ENCODE peak calls at places on chromosomes 3 and 15, in seven cellular contexts. Z is GM12878, S is HCT116, Y is WTC11, R is HepG2, D is H1, V is K562. T is an unnamed sample.

GRCh38 chr15:40346579-40347558 is 4.0 kb upstream of the PHGR1 start:
- DNase-seq in Z (no peak), S (no peak), Y (no peak), R (peak), D (no peak), V (no peak), T (no peak)

GRCh38 chr3:158531334-158531733 is 39.7 kb upstream of the MLF1 start:
- DNase-seq in Z (no peak), S (no peak), Y (no peak), R (no peak), D (no peak), V (no peak), T (no peak)

GRCh38 chr3:102124301-102125158 is 275.2 kb downstream of the NFKBIZ start:
- DNase-seq in Z (no peak), S (no peak), Y (no peak), R (no peak), D (no peak), V (no peak), T (no peak)

GRCh38 chr15:29776859-29777258 is 45.4 kb downstream of the TJP1 start:
- DNase-seq in Z (no peak), S (no peak), Y (no peak), R (peak), D (no peak), V (no peak), T (no peak)

GRCh38 chr15:91537868-91538267 is 315.6 kb upstream of the SLCO3A1 start:
- DNase-seq in Z (no peak), S (no peak), Y (no peak), R (no peak), D (no peak), V (no peak), T (no peak)

GRCh38 chr3:194879991-194880939 is 194.6 kb downstream of the FAM43A start:
- DNase-seq in Z (no peak), S (no peak), Y (no peak), R (no peak), D (peak), V (no peak), T (no peak)

GRCh38 chr15:84987949-84988624 is 6.4 kb downstream of the PDE8A start:
- DNase-seq in Z (no peak), S (no peak), Y (no peak), R (no peak), D (peak), V (no peak), T (no peak)

GRCh38 chr3:107265526-107265925 is 111.7 kb upstream of the CCDC54 start:
- DNase-seq in Z (no peak), S (no peak), Y (no peak), R (no peak), D (no peak), V (no peak), T (no peak)

GRCh38 chr3:100615684-100616083 is 6.3 kb downstream of the ADGRG7 start:
- DNase-seq in Z (no peak), S (no peak), Y (no peak), R (no peak), D (no peak), V (no peak), T (no peak)

GRCh38 chr15:76200641-76201105 is 110.6 kb downstream of the ETFA start:
- DNase-seq in Z (no peak), S (no peak), Y (no peak), R (no peak), D (no peak), V (no peak), T (no peak)

GRCh38 chr3:190120161-190121060 is at the start of gene P3H2:
- DNase-seq in Z (no peak), S (peak), Y (peak), R (peak), D (peak), V (no peak), T (peak)

GRCh38 chr15:82312611-82313349 is 36.5 kb downstream of the GOLGA6L10 start:
- DNase-seq in Z (no peak), S (no peak), Y (no peak), R (no peak), D (peak), V (no peak), T (no peak)

GRCh38 chr15:78266806-78267205 is 2.4 kb downstream of the DNAJA4 start:
- DNase-seq in Z (no peak), S (no peak), Y (no peak), R (no peak), D (no peak), V (no peak), T (no peak)

GRCh38 chr3:175746308-175746707 is 887.2 kb downstream of the NAALADL2 start:
- DNase-seq in Z (no peak), S (no peak), Y (no peak), R (no peak), D (no peak), V (no peak), T (no peak)

GRCh38 chr3:45106874-45107273 is 39.3 kb downstream of the CDCP1 start:
- DNase-seq in Z (no peak), S (no peak), Y (no peak), R (no peak), D (no peak), V (no peak), T (no peak)

GRCh38 chr3:133089906-133090305 is 51.7 kb downstream of the TMEM108 start:
- DNase-seq in Z (no peak), S (no peak), Y (no peak), R (no peak), D (no peak), V (no peak), T (no peak)

GRCh38 chr3:152785051-152785450 is 49.9 kb upstream of the P2RY1 start:
- DNase-seq in Z (no peak), S (no peak), Y (no peak), R (no peak), D (no peak), V (no peak), T (no peak)

GRCh38 chr3:152779649-152780048 is 55.3 kb upstream of the P2RY1 start:
- DNase-seq in Z (no peak), S (no peak), Y (no peak), R (no peak), D (no peak), V (no peak), T (no peak)

GRCh38 chr3:152778001-152778400 is 56.9 kb upstream of the P2RY1 start:
- DNase-seq in Z (no peak), S (no peak), Y (no peak), R (no peak), D (no peak), V (no peak), T (no peak)

DNA sequence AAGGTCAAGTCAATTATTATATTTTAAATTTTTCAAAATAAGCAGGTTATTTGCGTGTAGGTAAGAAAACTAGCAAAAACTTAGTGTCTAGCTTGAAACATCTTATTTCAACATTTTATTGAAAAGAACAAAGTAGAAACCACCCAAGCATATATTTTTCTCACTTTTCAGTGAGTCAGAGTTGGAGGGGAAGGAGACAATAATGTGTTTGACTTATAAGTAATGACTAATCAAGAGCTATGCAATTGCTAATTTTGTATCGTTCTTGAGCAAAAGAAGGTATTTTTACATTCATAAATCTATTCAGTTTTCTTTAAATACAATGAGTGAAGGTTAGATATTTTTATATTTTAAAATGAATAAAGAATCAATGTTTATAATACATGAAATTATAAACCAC is 54.4 kb upstream of the P2RY1 start:
- DNase-seq in Z (no peak), S (no peak), Y (no peak), R (no peak), D (no peak), V (no peak), T (no peak)
- TF ChIP-seq SP1 in Z (no peak), S (no peak), Y (no peak), R (no peak), D (no peak), V (no peak), T (no peak)

DNA sequence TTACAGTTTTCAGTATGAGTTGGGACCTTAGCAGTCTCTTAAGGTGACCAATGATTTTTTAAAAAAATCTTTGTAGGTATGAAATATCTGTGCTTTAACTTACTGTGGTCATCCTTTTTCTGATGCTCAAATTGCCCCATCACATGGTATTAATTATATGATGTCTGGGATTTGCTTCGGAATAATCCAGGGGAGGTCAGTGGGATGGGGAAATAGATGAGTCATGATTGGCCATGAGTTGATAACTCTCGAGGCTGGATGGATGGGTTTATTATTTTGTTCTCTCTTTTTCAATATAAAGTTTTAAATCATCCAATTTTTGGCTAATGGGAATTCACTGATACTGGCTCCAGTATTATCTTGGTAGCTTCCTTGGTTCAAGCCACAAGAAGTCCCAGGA is 370.3 kb upstream of the TPM1 start:
- DNase-seq in Z (no peak), S (no peak), Y (no peak), R (no peak), D (no peak), V (no peak), T (no peak)
- TF ChIP-seq SP1 in Z (no peak), S (no peak), Y (no peak), R (no peak), D (no peak), V (no peak), T (no peak)

GRCh38 chr3:10281951-10282350 is 10.8 kb downstream of the GHRL start:
- DNase-seq in Z (no peak), S (no peak), Y (no peak), R (no peak), D (no peak), V (no peak), T (no peak)

GRCh38 chr3:10279384-10280176 is 13.2 kb downstream of the GHRL start:
- DNase-seq in Z (no peak), S (no peak), Y (no peak), R (no peak), D (no peak), V (peak), T (no peak)

GRCh38 chr3:10280571-10280970 is 12.2 kb downstream of the GHRL start:
- DNase-seq in Z (no peak), S (no peak), Y (no peak), R (no peak), D (no peak), V (no peak), T (no peak)

GRCh38 chr3:10278501-10278900 is 14.2 kb downstream of the GHRL start:
- DNase-seq in Z (no peak), S (no peak), Y (no peak), R (no peak), D (no peak), V (no peak), T (no peak)

GRCh38 chr3:10280177-10280529 is 12.6 kb downstream of the GHRL start:
- DNase-seq in Z (no peak), S (no peak), Y (no peak), R (no peak), D (no peak), V (peak), T (no peak)
- TF ChIP-seq SP1 in Z (no peak), S (no peak), Y (no peak), R (no peak), D (no peak), V (no peak), T (no peak)

GRCh38 chr15:63942486-63943365 is 103.6 kb downstream of the DAPK2 start:
- DNase-seq in Z (peak), S (no peak), Y (peak), R (no peak), D (peak), V (peak), T (no peak)
- TF ChIP-seq SP1 in Z (no peak), S (no peak), Y (no peak), R (no peak), D (no peak), V (no peak), T (no peak)

T was measured in HEK293T.